ENCODE peak calls at places on chromosome 16, in four cellular contexts. V, C, H and F are unnamed samples.

GRCh38 chr16:56481468-56482112 is 30.2 kb downstream of the OGFOD1 start:
- DNase-seq in V (no peak), C (no peak), H (no peak), F (no peak)

GRCh38 chr16:11299865-11300559 is 18.9 kb upstream of the PRM1 start:
- DNase-seq in V (no peak), C (no peak), H (no peak), F (no peak)

GRCh38 chr16:84874004-84874435 is 54.2 kb downstream of the CRISPLD2 start:
- DNase-seq in H (peak; percentile 16), C (peak; percentile 21), V (no peak), F (no peak)

GRCh38 chr16:52871481-52871880 is 181.2 kb downstream of the CHD9NB start:
- DNase-seq in C (no peak), V (no peak), H (no peak), F (no peak)

GRCh38 chr16:23952128-23953041 is 116.6 kb downstream of the PRKCB start:
- DNase-seq in V (peak; percentile 27), H (no peak), C (peak; percentile 4), F (no peak)

GRCh38 chr16:89761304-89761922 is 40.1 kb downstream of the ZNF276 start:
- DNase-seq in V (no peak), C (no peak), H (no peak), F (no peak)

GRCh38 chr16:1775006-1775845 is 2.3 kb upstream of the MRPS34 start:
- DNase-seq in V (no peak), H (no peak), C (no peak), F (no peak)

GRCh38 chr16:85970016-85970711 is 71.2 kb downstream of the IRF8 start:
- DNase-seq in V (no peak), C (no peak), H (no peak), F (no peak)

GRCh38 chr16:48687421-48688038 is 77.5 kb upstream of the N4BP1 start:
- DNase-seq in V (peak; percentile 10), C (peak; percentile 79), H (peak; percentile 78), F (peak; percentile 45)

GRCh38 chr16:89921699-89922476 is 1.3 kb upstream of the TUBB3 start:
- DNase-seq in V (no peak), C (peak; percentile 96), H (peak; percentile 97), F (no peak)

GRCh38 chr16:59993101-59993500 is 1259.0 kb upstream of the GOT2 start:
- DNase-seq in V (no peak), C (no peak), H (no peak), F (no peak)

GRCh38 chr16:12166271-12166670 is 189.7 kb downstream of the SNX29 start:
- DNase-seq in V (no peak), C (no peak), H (no peak), F (no peak)

GRCh38 chr16:89009343-89010209 is 32.6 kb upstream of the CBFA2T3 start:
- DNase-seq in V (no peak), C (peak; percentile 28), H (peak; percentile 10), F (peak; percentile 18)

GRCh38 chr16:68380676-68381362 is 67.5 kb downstream of the SMPD3 start:
- DNase-seq in V (no peak), H (no peak), C (no peak), F (no peak)

GRCh38 chr16:57058291-57058861 is 34.0 kb upstream of the CPNE2 start:
- DNase-seq in H (no peak), V (no peak), C (no peak), F (no peak)

GRCh38 chr16:12078405-12079245 is 102.1 kb downstream of the SNX29 start:
- DNase-seq in V (no peak), H (no peak), C (no peak), F (no peak)

GRCh38 chr16:12613131-12613991 is 190.3 kb downstream of the CPPED1 start:
- DNase-seq in H (no peak), C (no peak), V (no peak), F (peak; percentile 35)

GRCh38 chr16:75591001-75591852 is 25.0 kb downstream of the GABARAPL2 start:
- DNase-seq in H (peak; percentile 83), V (peak; percentile 28), C (peak; percentile 84), F (peak; percentile 53)

GRCh38 chr16:12337776-12338655 is 361.5 kb downstream of the SNX29 start:
- DNase-seq in H (no peak), V (no peak), C (no peak), F (no peak)

GRCh38 chr16:81189100-81189664 is 49.3 kb upstream of the BCO1 start:
- DNase-seq in C (peak; percentile 96), H (peak; percentile 96), V (peak; percentile 85), F (no peak)

GRCh38 chr16:57924514-57924913 is 46.4 kb downstream of the CNGB1 start:
- DNase-seq in C (no peak), V (no peak), H (no peak), F (no peak)

GRCh38 chr16:81618661-81619060 is 160.4 kb upstream of the PLCG2 start:
- DNase-seq in C (no peak), V (no peak), H (no peak), F (no peak)

GRCh38 chr16:27722266-27722636 is 172.3 kb downstream of the KATNIP start:
- DNase-seq in V (no peak), H (no peak), C (no peak), F (no peak)

GRCh38 chr16:677306-678190 is 2.1 kb downstream of the RHBDL1 start:
- DNase-seq in V (no peak), C (no peak), H (no peak), F (no peak)

GRCh38 chr16:566475-567361 is at the start of gene NHLRC4:
- DNase-seq in C (peak; percentile 86), H (peak; percentile 84), V (peak; percentile 65), F (no peak)

GRCh38 chr16:80803341-80804060 is 897 bp downstream of the CDYL2 start:
- DNase-seq in C (peak; percentile 25), H (peak; percentile 13), V (no peak), F (no peak)

GRCh38 chr16:63361032-63361624 is 1324.9 kb upstream of the CDH8 start:
- DNase-seq in C (peak; percentile 73), V (peak; percentile 27), H (peak; percentile 72), F (no peak)

DNA sequence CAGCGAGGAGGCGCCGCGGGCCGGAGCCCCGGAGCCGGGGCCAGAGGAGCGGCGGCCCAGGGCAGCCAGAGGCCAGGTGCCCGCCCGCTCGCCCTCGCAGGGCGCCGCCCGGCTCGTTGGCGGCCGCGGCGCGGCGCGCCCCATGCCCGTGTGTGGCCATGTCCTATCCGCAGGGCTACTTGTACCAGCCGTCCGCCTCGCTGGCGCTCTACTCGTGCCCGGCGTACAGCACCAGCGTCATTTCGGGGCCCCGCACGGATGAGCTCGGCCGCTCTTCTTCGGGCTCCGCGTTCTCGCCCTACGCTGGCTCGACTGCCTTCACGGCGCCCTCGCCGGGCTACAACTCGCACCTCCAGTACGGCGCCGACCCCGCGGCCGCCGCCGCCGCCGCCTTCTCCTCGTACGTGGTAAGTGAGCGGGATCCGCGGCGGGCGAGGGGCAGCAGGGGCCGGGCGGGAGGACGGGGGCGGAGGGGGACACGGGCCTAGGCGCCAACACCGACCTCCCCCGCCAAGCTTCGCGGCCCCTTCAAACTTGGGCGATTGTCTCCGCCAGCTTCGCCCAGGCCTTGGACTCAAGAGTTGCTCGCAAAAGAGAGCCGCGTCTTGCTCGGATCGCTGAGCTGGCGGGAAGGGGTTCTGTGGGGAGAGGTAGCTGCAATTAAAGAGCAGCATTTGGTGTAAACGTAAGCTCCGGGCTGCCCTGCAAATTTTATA is 534 bp downstream of the IRX5 start:
- DNase-seq in C (peak; percentile 24), V (no peak), H (peak; percentile 45), F (no peak)
- H3K4me3 ChIP-seq in C (peak overlapping the region; percentile 96), V (peak overlapping the region; percentile 13), H (peak overlapping the region; percentile 68), F (peak overlapping the region; percentile 64)

GRCh38 chr16:72959301-72959996 is 88.5 kb downstream of the ZFHX3 start:
- DNase-seq in V (no peak), H (no peak), C (no peak), F (no peak)

GRCh38 chr16:72960101-72960500 is 87.8 kb downstream of the ZFHX3 start:
- DNase-seq in H (no peak), C (no peak), V (no peak), F (no peak)

GRCh38 chr16:72961863-72962262 is 86.1 kb downstream of the ZFHX3 start:
- DNase-seq in C (no peak), H (no peak), V (no peak), F (no peak)

GRCh38 chr16:72962347-72962746 is 85.6 kb downstream of the ZFHX3 start:
- DNase-seq in C (no peak), H (no peak), V (no peak), F (no peak)

GRCh38 chr16:72961115-72961832 is 86.7 kb downstream of the ZFHX3 start:
- DNase-seq in C (peak; percentile 14), V (no peak), H (peak; percentile 23), F (no peak)
- H3K4me3 ChIP-seq in C (no peak overlapping the region), V (no peak overlapping the region), H (no peak overlapping the region), F (no peak overlapping the region)

DNA sequence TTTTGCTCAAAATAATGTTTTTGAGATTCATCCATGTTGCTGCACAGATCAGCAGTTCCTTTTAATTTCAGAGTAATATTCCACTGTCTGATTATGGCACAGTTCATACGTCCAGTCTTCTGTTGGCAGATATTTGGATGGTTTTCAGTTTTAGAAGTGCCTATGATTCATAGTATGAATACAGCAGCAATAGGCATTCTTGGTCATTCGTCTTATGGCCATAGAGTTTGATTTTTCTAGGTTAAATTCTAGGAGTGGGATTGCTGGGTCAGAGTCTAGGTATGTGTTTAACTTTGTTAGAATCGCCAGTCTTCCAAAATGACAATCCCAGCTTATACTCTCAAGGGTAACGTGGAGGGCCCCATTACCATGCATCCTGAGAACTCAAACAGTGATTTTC is 11.5 kb upstream of the IL34 start:
- DNase-seq in C (peak; percentile 58), V (no peak), H (peak; percentile 65), F (no peak)
- H3K4me3 ChIP-seq in C (no peak overlapping the region), V (no peak overlapping the region), H (no peak overlapping the region), F (no peak overlapping the region)

GRCh38 chr16:61871837-61872777 is 164.1 kb downstream of the CDH8 start:
- DNase-seq in C (no peak), V (no peak), H (no peak), F (no peak)
- H3K4me3 ChIP-seq in C (no peak overlapping the region), V (no peak overlapping the region), H (no peak overlapping the region), F (no peak overlapping the region)